ENCODE peak calls at places on chromosomes 4 and X, in six cellular contexts. A, P, Q, N, B and E are unnamed samples.

GRCh38 chrX:84501798-84502628 is at the start of gene HDX:
- DNase-seq in A (peak), P (peak), Q (peak), N (peak), B (peak), E (peak)

GRCh38 chr4:100823066-100823992 is 305.5 kb upstream of the EMCN start:
- DNase-seq in A (no peak), P (no peak), Q (no peak), N (no peak), B (peak), E (peak)

GRCh38 chrX:41086627-41086932 is 1.3 kb downstream of the USP9X start:
- DNase-seq in A (no peak), P (peak), Q (no peak), N (no peak), B (no peak), E (no peak)

GRCh38 chr4:185774815-185775684 is 36.9 kb downstream of the SORBS2 start:
- DNase-seq in A (no peak), P (peak), Q (no peak), N (no peak), B (peak), E (no peak)

GRCh38 chr4:123599920-123600394 is 203.4 kb downstream of the SPRY1 start:
- DNase-seq in A (peak), P (peak), Q (peak), N (peak), B (peak), E (peak)

GRCh38 chr4:80592950-80593349 is 257.4 kb downstream of the CFAP299 start:
- DNase-seq in A (no peak), P (no peak), Q (no peak), N (no peak), B (no peak), E (peak)

GRCh38 chrX:36575670-36576069 is 432.5 kb upstream of the FAM47C start:
- DNase-seq in A (no peak), P (no peak), Q (no peak), N (no peak), B (no peak), E (no peak)

GRCh38 chr4:1026115-1026514 is 14.7 kb downstream of the FGFRL1 start:
- DNase-seq in A (no peak), P (no peak), Q (peak), N (peak), B (no peak), E (peak)

GRCh38 chr4:38856524-38857337 is at the start of gene TLR6:
- DNase-seq in A (no peak), P (no peak), Q (peak), N (no peak), B (peak), E (peak)

GRCh38 chrX:81957900-81958545 is 756.1 kb downstream of the SH3BGRL start:
- DNase-seq in A (no peak), P (no peak), Q (no peak), N (no peak), B (no peak), E (peak)

GRCh38 chr4:54802336-54802735 is 144.6 kb downstream of the KIT start:
- DNase-seq in A (no peak), P (no peak), Q (no peak), N (no peak), B (no peak), E (no peak)

GRCh38 chr4:48698029-48698901 is 81.8 kb downstream of the FRYL start:
- DNase-seq in A (no peak), P (no peak), Q (peak), N (peak), B (peak), E (no peak)

GRCh38 chr4:20809796-20810195 is 109.5 kb downstream of the PACRGL start:
- DNase-seq in A (no peak), P (peak), Q (peak), N (no peak), B (no peak), E (no peak)

GRCh38 chr4:78611215-78611558 is 59.6 kb downstream of the ANXA3 start:
- DNase-seq in A (no peak), P (no peak), Q (no peak), N (no peak), B (no peak), E (no peak)

GRCh38 chr4:78610546-78611214 is 59.1 kb downstream of the ANXA3 start:
- DNase-seq in A (no peak), P (no peak), Q (no peak), N (no peak), B (no peak), E (no peak)

GRCh38 chr4:78609580-78609979 is 58.0 kb downstream of the ANXA3 start:
- DNase-seq in A (no peak), P (no peak), Q (no peak), N (no peak), B (no peak), E (no peak)

GRCh38 chr4:78613522-78614311 is 62.1 kb downstream of the ANXA3 start:
- DNase-seq in A (no peak), P (no peak), Q (no peak), N (no peak), B (no peak), E (peak)

GRCh38 chr4:78612398-78613005 is 60.9 kb downstream of the ANXA3 start:
- DNase-seq in A (no peak), P (no peak), Q (no peak), N (no peak), B (peak), E (peak)
- TF ChIP-seq CTCF in A (peak), P (peak), Q (peak), N (peak), B (peak), E (peak)

DNA sequence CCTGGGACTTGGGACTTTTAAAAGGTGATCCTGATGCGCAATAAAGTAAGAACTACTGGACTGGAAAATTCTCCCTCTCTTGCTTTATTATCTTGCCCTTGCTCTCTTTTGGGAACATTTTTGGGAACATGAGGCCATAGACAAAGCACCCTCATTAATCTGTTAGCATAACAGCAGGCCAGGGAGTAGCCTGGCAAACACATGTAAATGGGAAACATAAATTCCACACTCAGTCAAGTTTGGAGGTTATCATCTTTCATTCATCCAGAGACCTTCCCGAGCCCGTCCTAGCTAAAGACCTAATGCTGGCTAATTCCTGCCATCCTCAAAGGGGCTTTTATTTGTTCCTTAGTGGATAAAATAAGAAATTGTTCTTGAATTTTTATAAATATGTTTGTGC is 162.8 kb upstream of the ARX start:
- DNase-seq in A (no peak), P (no peak), Q (no peak), N (no peak), B (no peak), E (no peak)
- TF ChIP-seq CTCF in A (no peak), P (no peak), Q (no peak), N (no peak), B (no peak), E (no peak)

GRCh38 chr4:8817813-8818062 is 53.9 kb downstream of the HMX1 start:
- DNase-seq in A (no peak), P (peak), Q (peak), N (no peak), B (no peak), E (no peak)

GRCh38 chr4:8819421-8820177 is 52.0 kb downstream of the HMX1 start:
- DNase-seq in A (no peak), P (peak), Q (peak), N (no peak), B (no peak), E (peak)

GRCh38 chr4:8818063-8818881 is 53.4 kb downstream of the HMX1 start:
- DNase-seq in A (no peak), P (peak), Q (no peak), N (no peak), B (no peak), E (no peak)

GRCh38 chr4:8819019-8819418 is 52.6 kb downstream of the HMX1 start:
- DNase-seq in A (no peak), P (peak), Q (no peak), N (no peak), B (no peak), E (no peak)

GRCh38 chr4:8817081-8817812 is 54.4 kb downstream of the HMX1 start:
- DNase-seq in A (peak), P (peak), Q (peak), N (no peak), B (no peak), E (no peak)
- TF ChIP-seq CTCF in A (no peak), P (no peak), Q (no peak), N (no peak), B (no peak), E (no peak)

GRCh38 chr4:10197952-10198351 is 81.4 kb upstream of the WDR1 start:
- DNase-seq in A (no peak), P (no peak), Q (no peak), N (no peak), B (no peak), E (no peak)
- TF ChIP-seq CTCF in A (no peak), P (no peak), Q (no peak), N (no peak), B (no peak), E (no peak)

GRCh38 chrX:106177106-106177981 is 9.2 kb downstream of the PWWP3B start:
- DNase-seq in A (peak), P (peak), Q (peak), N (peak), B (peak), E (no peak)

GRCh38 chrX:106177982-106178321 is 9.8 kb downstream of the PWWP3B start:
- DNase-seq in A (no peak), P (no peak), Q (no peak), N (no peak), B (no peak), E (no peak)

DNA sequence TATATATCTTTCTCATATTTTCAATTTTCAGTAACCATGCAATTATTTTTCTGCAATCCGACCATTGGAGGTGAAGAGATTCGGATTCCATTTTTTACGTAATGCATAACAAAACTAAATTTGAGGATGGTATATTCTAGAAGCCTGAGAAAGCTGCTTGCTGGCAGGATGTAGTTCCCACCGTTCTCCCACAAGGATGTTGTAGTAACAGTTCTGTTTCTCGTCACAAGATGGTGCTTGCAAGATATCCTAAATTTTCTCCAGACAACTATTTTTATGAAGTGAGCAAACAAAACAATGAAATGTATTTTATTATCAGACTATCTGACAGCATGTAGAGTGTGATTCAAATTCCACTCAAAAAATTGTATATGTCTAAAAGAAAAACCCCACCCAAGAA is 10.7 kb downstream of the PWWP3B start:
- DNase-seq in A (no peak), P (no peak), Q (no peak), N (no peak), B (no peak), E (no peak)
- TF ChIP-seq CTCF in A (no peak), P (no peak), Q (no peak), N (no peak), B (peak), E (no peak)

GRCh38 chrX:129323115-129323514 is 200.2 kb downstream of the SMARCA1 start:
- DNase-seq in A (no peak), P (no peak), Q (no peak), N (no peak), B (no peak), E (no peak)

GRCh38 chrX:129316461-129316860 is 206.8 kb downstream of the SMARCA1 start:
- DNase-seq in A (no peak), P (no peak), Q (no peak), N (no peak), B (no peak), E (no peak)

DNA sequence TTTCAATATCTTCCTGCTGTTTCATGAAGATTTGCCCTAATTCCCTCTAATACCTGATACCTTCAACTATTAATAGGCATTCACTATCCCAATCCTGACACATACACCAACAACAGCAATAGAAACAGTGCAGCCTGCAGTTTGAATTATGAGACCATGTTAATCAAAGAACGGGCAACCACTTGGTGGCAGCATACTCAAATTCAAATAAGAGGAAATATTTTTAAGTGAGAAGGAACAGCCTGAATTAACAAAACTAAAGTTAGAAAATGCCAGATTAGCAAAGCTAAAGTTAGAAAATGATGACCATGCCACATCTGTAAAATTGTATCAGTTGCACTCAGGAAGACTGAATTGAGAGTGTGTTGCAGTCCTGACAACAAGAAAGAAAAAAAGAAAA is 204.9 kb downstream of the SMARCA1 start:
- DNase-seq in A (no peak), P (no peak), Q (peak), N (no peak), B (peak), E (peak)
- TF ChIP-seq CTCF in A (peak), P (no peak), Q (peak), N (peak), B (peak), E (no peak)

GRCh38 chr4:119788334-119789266 is 160.0 kb upstream of the PDE5A start:
- DNase-seq in A (no peak), P (no peak), Q (no peak), N (no peak), B (no peak), E (no peak)

GRCh38 chr4:119781044-119781443 is 152.4 kb upstream of the PDE5A start:
- DNase-seq in A (no peak), P (no peak), Q (no peak), N (no peak), B (no peak), E (no peak)

GRCh38 chr4:119783200-119783978 is 154.8 kb upstream of the PDE5A start:
- DNase-seq in A (no peak), P (no peak), Q (no peak), N (no peak), B (no peak), E (no peak)

DNA sequence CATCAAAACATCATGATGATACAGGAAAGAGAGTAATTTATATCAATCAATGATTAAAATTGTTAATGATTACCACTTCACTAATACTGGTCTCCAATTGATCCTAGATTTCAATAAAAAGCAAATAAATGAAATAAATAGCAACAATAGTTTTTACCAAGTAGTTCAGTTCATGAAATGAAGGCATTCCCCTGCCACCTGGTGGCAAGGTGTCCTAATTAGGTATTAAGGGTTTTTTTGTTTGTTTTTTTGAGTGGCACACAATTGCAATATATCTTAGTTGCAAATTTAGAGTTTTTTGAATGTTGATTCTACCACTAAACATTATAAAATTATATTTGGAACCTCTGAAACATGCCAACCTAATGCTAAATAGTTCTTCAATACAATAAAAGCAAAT is 157.4 kb upstream of the PDE5A start:
- DNase-seq in A (no peak), P (no peak), Q (no peak), N (no peak), B (peak), E (no peak)
- TF ChIP-seq CTCF in A (no peak), P (peak), Q (peak), N (peak), B (peak), E (peak)